ENCODE peak calls at places on chromosomes 4 and X, in six cellular contexts. U is adipocyte, L is brain microvascular endothelial cell, D is BJ, G is DND-41, I is HFF-Myc. A is an unnamed sample.

GRCh38 chr4:140049024-140049923 is 104.7 kb downstream of the MAML3 start:
- DNase-seq in U (peak; percentile 33), L (peak; percentile 55), G (peak; percentile 88), D (peak; percentile 4), I (no peak), A (peak; percentile 54)

GRCh38 chr4:59936566-59936965 is 1263.6 kb upstream of the ADGRL3 start:
- DNase-seq in I (no peak), U (no peak), D (no peak), G (no peak), L (no peak), A (no peak)

GRCh38 chrX:124863303-124863702 is 456.4 kb upstream of the TEX13C start:
- DNase-seq in D (no peak), G (no peak), I (no peak), L (no peak), U (no peak), A (no peak)

GRCh38 chr4:152185786-152186540 is 349.9 kb downstream of the FBXW7 start:
- DNase-seq in D (no peak), L (no peak), G (no peak), I (no peak), U (no peak), A (no peak)

GRCh38 chrX:100649550-100650356 is 5.8 kb downstream of the SRPX2 start:
- DNase-seq in G (no peak), D (peak; percentile 75), L (peak; percentile 83), U (peak; percentile 90), I (peak; percentile 52), A (peak; percentile 90)

GRCh38 chrX:9604111-9604907 is 139.5 kb downstream of the TBL1X start:
- DNase-seq in U (no peak), L (no peak), G (no peak), D (no peak), I (no peak), A (peak; percentile 77)

GRCh38 chr4:16667464-16667863 is 231.0 kb downstream of the LDB2 start:
- DNase-seq in U (peak; percentile 80), G (no peak), L (peak; percentile 86), D (peak; percentile 81), I (peak; percentile 95), A (no peak)

GRCh38 chr4:44817905-44818304 is 91.5 kb upstream of the GNPDA2 start:
- DNase-seq in U (no peak), I (no peak), G (no peak), L (no peak), D (no peak), A (no peak)

GRCh38 chr4:21638171-21638715 is 310.3 kb downstream of the KCNIP4 start:
- DNase-seq in L (no peak), D (no peak), I (no peak), U (no peak), G (no peak), A (no peak)

GRCh38 chrX:129781134-129782014 is 1.6 kb downstream of the SASH3 start:
- DNase-seq in L (no peak), U (no peak), I (no peak), G (peak; percentile 94), D (no peak), A (peak; percentile 69)

GRCh38 chr4:10998826-10999225 is 314.3 kb upstream of the CLNK start:
- DNase-seq in D (no peak), U (no peak), I (no peak), G (no peak), L (peak; percentile 52), A (no peak)

GRCh38 chr4:93312299-93312698 is 516.3 kb upstream of the ATOH1 start:
- DNase-seq in L (no peak), I (no peak), D (no peak), G (no peak), U (no peak), A (no peak)

GRCh38 chrX:123425471-123425870 is 241.4 kb downstream of the GRIA3 start:
- DNase-seq in G (no peak), L (no peak), U (peak; percentile 55), D (no peak), I (no peak), A (no peak)

GRCh38 chr4:13365195-13365594 is 118.9 kb downstream of the RAB28 start:
- DNase-seq in I (no peak), G (no peak), D (no peak), U (no peak), L (no peak), A (no peak)

GRCh38 chr4:10579700-10580099 is 104.9 kb downstream of the CLNK start:
- DNase-seq in D (no peak), U (no peak), L (no peak), I (no peak), G (no peak), A (no peak)

GRCh38 chrX:102659790-102660757 is 8.8 kb downstream of the GPRASP1 start:
- DNase-seq in L (peak; percentile 70), G (no peak), U (peak; percentile 81), D (peak; percentile 14), I (peak; percentile 14), A (peak; percentile 91)

GRCh38 chrX:130196453-130196852 is 24.7 kb downstream of the RAB33A start:
- DNase-seq in I (no peak), U (no peak), D (no peak), L (no peak), G (no peak), A (no peak)

GRCh38 chrX:331772-332495 is 13.3 kb upstream of the GTPBP6 start:
- DNase-seq in D (no peak), L (no peak), U (no peak), G (no peak), I (no peak), A (peak; percentile 53)
- H3K4me3 ChIP-seq in D (no peak overlapping the region), L (peak overlapping the region; percentile 26), U (peak overlapping the region; percentile 3), G (no peak overlapping the region), I (no peak overlapping the region), A (no peak overlapping the region)

GRCh38 chr4:88162636-88163035 is 4.2 kb upstream of the ABCG2 start:
- DNase-seq in L (no peak), I (no peak), G (no peak), D (no peak), U (no peak), A (no peak)

GRCh38 chr4:88158038-88158359 is 440 bp downstream of the ABCG2 start:
- DNase-seq in I (no peak), U (no peak), G (no peak), D (no peak), L (no peak), A (no peak)

GRCh38 chr4:88163286-88163685 is 4.8 kb upstream of the ABCG2 start:
- DNase-seq in L (no peak), I (no peak), U (peak; percentile 39), D (no peak), G (no peak), A (no peak)

GRCh38 chr4:88158360-88159136 is at the start of gene ABCG2:
- DNase-seq in D (no peak), U (peak; percentile 69), I (peak; percentile 67), L (peak; percentile 18), G (no peak), A (peak; percentile 77)

DNA sequence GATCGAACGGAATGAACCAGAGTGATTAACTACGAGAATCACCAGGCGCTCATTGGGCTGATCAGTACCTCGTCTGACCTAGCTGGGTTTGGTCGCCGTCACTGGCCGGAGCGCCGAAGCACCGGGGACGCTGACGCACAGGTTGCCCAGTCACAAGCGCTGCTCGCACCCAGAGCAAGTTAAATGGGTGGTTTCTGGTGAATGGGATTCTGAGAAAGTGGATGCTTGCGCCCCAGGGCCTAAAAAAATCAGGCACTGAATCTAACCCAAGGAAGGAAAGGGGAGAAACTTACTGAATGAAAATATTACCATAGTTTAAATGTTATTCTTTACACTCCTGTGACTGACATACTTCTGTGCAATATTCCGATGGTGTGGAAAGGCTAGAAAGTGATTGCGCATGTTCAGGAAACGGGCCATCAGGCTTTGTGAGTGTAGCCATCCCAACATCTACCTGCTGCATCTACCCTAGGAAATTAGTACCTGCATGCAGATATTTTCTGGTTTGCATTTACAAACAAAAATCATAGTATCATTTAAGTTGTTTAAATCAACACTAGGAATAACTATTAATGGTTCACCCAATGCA is 792 bp upstream of the ABCG2 start:
- DNase-seq in D (no peak), I (no peak), G (no peak), U (no peak), L (no peak), A (no peak)
- H3K4me3 ChIP-seq in D (peak overlapping the region; percentile 61), I (peak overlapping the region; percentile 57), G (no peak overlapping the region), U (peak overlapping the region; percentile 82), L (peak overlapping the region; percentile 65), A (peak overlapping the region; percentile 73)

GRCh38 chrX:29478336-29479069 is 736.9 kb upstream of the MAGEB2 start:
- DNase-seq in I (peak; percentile 4), L (peak; percentile 1), D (no peak), G (peak; percentile 2), U (peak; percentile 21), A (peak; percentile 42)
- H3K4me3 ChIP-seq in I (no peak overlapping the region), L (no peak overlapping the region), D (no peak overlapping the region), G (no peak overlapping the region), U (no peak overlapping the region), A (no peak overlapping the region)

DNA sequence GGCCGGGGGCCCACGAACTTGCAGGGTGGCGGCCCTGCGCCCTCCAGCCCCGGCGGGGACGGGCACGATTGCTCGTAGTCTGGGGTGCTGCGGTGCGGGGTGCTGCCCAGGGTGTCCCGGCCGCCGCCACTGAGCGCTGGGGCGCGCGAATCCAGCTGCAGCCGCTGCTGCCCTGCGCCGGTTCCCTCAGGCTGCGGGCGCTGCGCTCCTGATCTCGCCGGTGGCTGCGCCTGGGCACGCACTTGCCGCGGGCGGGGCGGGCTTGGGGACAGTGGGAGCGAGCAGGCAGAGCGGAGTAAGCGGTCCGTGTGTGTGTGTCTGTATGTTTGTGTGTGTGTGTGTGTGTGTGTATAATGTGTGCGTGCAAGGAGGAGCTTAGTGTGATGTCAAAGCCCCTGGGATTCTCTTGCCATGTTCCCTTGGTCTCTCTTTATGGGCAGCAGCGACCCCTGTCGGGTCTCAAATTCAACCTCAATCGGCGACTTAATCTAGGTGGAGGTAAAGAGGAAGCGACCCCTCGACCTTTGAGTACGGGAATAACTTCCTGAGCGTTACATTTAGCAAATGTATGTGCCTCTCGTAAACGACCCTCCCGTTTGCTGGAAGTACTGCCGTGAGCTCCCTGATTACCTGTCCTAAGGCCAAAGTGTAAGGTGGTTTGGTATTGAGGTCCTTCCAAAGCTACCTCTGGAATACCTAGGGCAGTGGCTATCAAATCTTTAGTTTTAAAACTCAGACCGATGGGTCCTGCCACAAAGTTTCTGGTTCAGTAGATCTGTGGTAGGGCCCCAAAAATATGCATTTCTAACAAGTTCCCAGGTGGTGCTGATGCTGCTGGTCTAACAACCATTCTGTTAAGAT is at the start of gene RNF150:
- DNase-seq in L (peak; percentile 83), I (peak; percentile 90), D (peak; percentile 71), U (peak; percentile 97), G (no peak), A (peak; percentile 66)
- H3K4me3 ChIP-seq in L (peak within 1 kb of the TSS; percentile 77), I (peak within 1 kb of the TSS; percentile 85), D (peak within 1 kb of the TSS; percentile 97), U (peak within 1 kb of the TSS; percentile 94), G (no peak within 1 kb of the TSS), A (peak within 1 kb of the TSS; percentile 55)

GRCh38 chrX:53135581-53135980 is 41.6 kb downstream of the KANTR start:
- DNase-seq in D (no peak), L (no peak), U (no peak), I (no peak), G (no peak), A (no peak)

GRCh38 chrX:53128097-53128749 is 34.3 kb downstream of the KANTR start:
- DNase-seq in U (peak; percentile 18), D (peak; percentile 31), L (no peak), G (no peak), I (no peak), A (no peak)

DNA sequence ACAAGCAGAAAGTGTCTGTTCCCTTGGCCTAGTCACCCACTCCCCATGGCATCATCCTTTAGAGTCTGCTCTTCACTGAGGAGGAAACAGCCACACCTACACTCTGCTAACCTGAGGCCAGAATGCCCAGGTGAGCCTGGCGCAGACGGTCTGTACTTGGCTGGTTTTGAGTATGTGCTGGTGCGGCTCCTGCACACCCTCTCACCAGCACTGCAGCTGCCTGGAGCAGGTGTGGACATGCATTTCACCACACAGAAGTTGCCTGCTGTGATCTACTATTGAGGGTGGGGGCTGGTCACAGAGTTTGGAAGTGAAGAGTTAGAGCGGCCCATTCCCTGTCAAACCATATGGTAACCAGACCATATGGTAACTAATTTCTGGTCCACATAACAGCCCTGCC is 39.5 kb downstream of the KANTR start:
- DNase-seq in L (no peak), G (no peak), D (no peak), U (no peak), I (no peak), A (no peak)
- H3K4me3 ChIP-seq in L (no peak overlapping the region), G (no peak overlapping the region), D (no peak overlapping the region), U (no peak overlapping the region), I (no peak overlapping the region), A (no peak overlapping the region)